ENCODE peak calls at places on chromosomes 6 and 20, in seven cellular contexts. W is HS-27A, E is amniotic epithelial cell, T is T-helper 1 cell, J is NCI-H524, O is T-helper 2 cell, V is brain microvascular endothelial cell. N is an unnamed sample.

GRCh38 chr6:167469101-167469500 is 144.2 kb downstream of the TTLL2 start:
- DNase-seq in W (no peak), E (no peak), T (no peak), J (no peak), O (no peak), V (no peak), N (no peak)

GRCh38 chr6:6725120-6725833 is 136.8 kb downstream of the LY86 start:
- DNase-seq in W (no peak), E (no peak), T (no peak), J (no peak), O (no peak), V (no peak), N (no peak)

GRCh38 chr20:17097603-17098002 is 129.2 kb upstream of the PCSK2 start:
- DNase-seq in W (no peak), E (no peak), T (no peak), J (no peak), O (no peak), V (no peak), N (no peak)

GRCh38 chr6:14456941-14457340 is 339.4 kb downstream of the CD83 start:
- DNase-seq in W (no peak), E (no peak), T (no peak), J (no peak), O (no peak), V (no peak), N (no peak)

GRCh38 chr6:89944826-89945407 is 50.6 kb downstream of the GJA10 start:
- DNase-seq in W (no peak), E (no peak), T (no peak), J (no peak), O (peak; percentile 48), V (no peak), N (peak; percentile 28)

GRCh38 chr20:53914091-53914860 is 156.1 kb downstream of the BCAS1 start:
- DNase-seq in W (no peak), E (no peak), T (no peak), J (no peak), O (no peak), V (no peak), N (peak; percentile 69)

GRCh38 chr20:10861086-10861485 is 187.3 kb upstream of the JAG1 start:
- DNase-seq in W (peak; percentile 62), E (peak; percentile 89), T (no peak), J (no peak), O (peak; percentile 40), V (peak; percentile 62), N (no peak)

GRCh38 chr6:168111911-168112310 is 32.9 kb upstream of the FRMD1 start:
- DNase-seq in W (no peak), E (no peak), T (no peak), J (no peak), O (no peak), V (no peak), N (no peak)

GRCh38 chr20:2379511-2380229 is 1.0 kb upstream of the TGM6 start:
- DNase-seq in W (no peak), E (no peak), T (peak; percentile 10), J (no peak), O (peak; percentile 76), V (no peak), N (no peak)

N was measured in cardiac muscle cell.